ENCODE peak calls at places on chromosomes 4 and X, in four cellular contexts. R, W, A and N are unnamed samples.

GRCh38 chrX:37921758-37922157 is 74.4 kb upstream of the DYNLT3 start:
- DNase-seq in R (no peak), A (no peak), W (no peak), N (no peak)

GRCh38 chr4:144350706-144351105 is 210.2 kb upstream of the GYPA start:
- DNase-seq in W (no peak), A (no peak), R (no peak), N (no peak)

GRCh38 chrX:116284383-116284782 is 113.8 kb downstream of the AGTR2 start:
- DNase-seq in R (no peak), W (no peak), A (no peak), N (no peak)

GRCh38 chr4:118037955-118038354 is 3.7 kb downstream of the NDST3 start:
- DNase-seq in W (no peak), A (no peak), R (no peak), N (no peak)

GRCh38 chrX:154019061-154019621 is 561 bp downstream of the IRAK1 start:
- DNase-seq in A (no peak), W (peak), R (peak), N (no peak)

GRCh38 chr4:185883591-185883990 is 71.6 kb upstream of the SORBS2 start:
- DNase-seq in W (no peak), R (no peak), A (no peak), N (no peak)

GRCh38 chr4:119038465-119038864 is 97.2 kb upstream of the MYOZ2 start:
- DNase-seq in A (no peak), W (no peak), R (no peak), N (no peak)

GRCh38 chr4:168724960-168725359 is 228.1 kb downstream of the PALLD start:
- DNase-seq in A (no peak), W (no peak), R (no peak), N (no peak)

GRCh38 chrX:116409224-116409623 is 27.2 kb upstream of the SLC6A14 start:
- DNase-seq in A (no peak), W (no peak), R (no peak), N (no peak)

GRCh38 chr4:40613456-40613855 is 16.2 kb downstream of the RBM47 start:
- DNase-seq in R (no peak), A (no peak), W (no peak), N (no peak)

GRCh38 chrX:129227376-129227775 is 295.9 kb downstream of the SMARCA1 start:
- DNase-seq in W (no peak), A (no peak), R (no peak), N (no peak)

GRCh38 chrX:153379508-153379907 is 21.6 kb downstream of the PNMA6E start:
- DNase-seq in R (no peak), A (no peak), W (no peak), N (no peak)

GRCh38 chr4:53841711-53842110 is 222.7 kb downstream of the CHIC2 start:
- DNase-seq in A (no peak), W (no peak), R (no peak), N (no peak)

GRCh38 chr4:185730387-185730786 is 81.6 kb downstream of the SORBS2 start:
- DNase-seq in W (no peak), R (no peak), A (no peak), N (no peak)

GRCh38 chrX:103688949-103689348 is 2.5 kb upstream of the MORF4L2 start:
- DNase-seq in W (no peak), R (peak), A (peak), N (no peak)

GRCh38 chrX:44585866-44586265 is 43.2 kb upstream of the FUNDC1 start:
- DNase-seq in W (no peak), A (no peak), R (no peak), N (no peak)

GRCh38 chr4:101730291-101731117 is 60.0 kb upstream of the BANK1 start:
- DNase-seq in A (peak), W (peak), R (peak), N (peak)

GRCh38 chrX:18701621-18702361 is 5.7 kb upstream of the PPEF1 start:
- DNase-seq in R (no peak), W (no peak), A (peak), N (no peak)

GRCh38 chrX:40282901-40283674 is 185.3 kb upstream of the BCOR start:
- DNase-seq in W (no peak), R (no peak), A (no peak), N (no peak)

GRCh38 chr4:2241003-2241402 is 918 bp downstream of the HAUS3 start:
- DNase-seq in W (no peak), R (no peak), A (no peak), N (no peak)

GRCh38 chrX:41600266-41600665 is 88.5 kb upstream of the GPR34 start:
- DNase-seq in W (no peak), A (no peak), R (no peak), N (no peak)

GRCh38 chr4:176814770-176815169 is 22.0 kb upstream of the VEGFC start:
- DNase-seq in W (no peak), R (no peak), A (no peak), N (no peak)

GRCh38 chr4:167219090-167219489 is 15.2 kb downstream of the SPOCK3 start:
- DNase-seq in W (no peak), A (no peak), R (peak), N (no peak)

GRCh38 chrX:17470136-17470535 is 95.1 kb downstream of the NHS start:
- DNase-seq in A (no peak), R (no peak), W (no peak), N (no peak)

GRCh38 chrX:13418126-13419091 is 98.6 kb upstream of the ATXN3L start:
- DNase-seq in R (no peak), A (no peak), W (no peak), N (no peak)

GRCh38 chr4:152534541-152535231 is 1.2 kb downstream of the FBXW7 start:
- DNase-seq in W (peak), R (peak), A (no peak), N (no peak)

GRCh38 chr4:101835121-101835904 is 44.8 kb downstream of the BANK1 start:
- DNase-seq in W (no peak), R (no peak), A (peak), N (no peak)

GRCh38 chrX:24838624-24839023 is 144.9 kb downstream of the POLA1 start:
- DNase-seq in R (peak), W (peak), A (no peak), N (peak)

GRCh38 chr4:83771113-83771705 is 235.3 kb downstream of the GPAT3 start:
- DNase-seq in R (peak), W (peak), A (peak), N (no peak)
- TF ChIP-seq FOXK2 in R (no peak), W (no peak), A (no peak), N (no peak)

DNA sequence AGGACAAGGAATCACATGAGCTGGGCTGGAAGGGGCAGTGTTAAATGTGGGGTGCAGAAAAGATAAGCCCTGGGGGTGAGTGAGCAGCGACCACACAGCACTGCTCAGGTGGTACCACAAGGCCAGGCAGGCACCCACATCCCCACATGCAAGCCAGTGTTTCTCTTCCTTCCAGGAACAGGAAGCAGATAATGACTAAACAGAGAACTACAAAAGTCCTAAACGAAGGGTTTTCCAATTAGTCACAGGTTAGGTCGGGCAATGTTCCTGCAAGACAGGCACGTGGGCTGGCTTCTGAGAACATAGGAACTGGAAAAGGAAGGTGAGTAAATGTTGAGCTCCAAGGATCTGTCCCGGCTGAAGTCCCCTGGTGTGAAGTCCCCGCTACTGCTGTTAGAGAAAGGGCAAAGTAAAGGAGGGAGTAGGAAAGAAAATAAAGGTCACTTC is 19.5 kb downstream of the RELL1 start:
- DNase-seq in R (no peak), W (no peak), A (peak), N (no peak)
- TF ChIP-seq FOXK2 in R (no peak), W (no peak), A (no peak), N (no peak)

DNA sequence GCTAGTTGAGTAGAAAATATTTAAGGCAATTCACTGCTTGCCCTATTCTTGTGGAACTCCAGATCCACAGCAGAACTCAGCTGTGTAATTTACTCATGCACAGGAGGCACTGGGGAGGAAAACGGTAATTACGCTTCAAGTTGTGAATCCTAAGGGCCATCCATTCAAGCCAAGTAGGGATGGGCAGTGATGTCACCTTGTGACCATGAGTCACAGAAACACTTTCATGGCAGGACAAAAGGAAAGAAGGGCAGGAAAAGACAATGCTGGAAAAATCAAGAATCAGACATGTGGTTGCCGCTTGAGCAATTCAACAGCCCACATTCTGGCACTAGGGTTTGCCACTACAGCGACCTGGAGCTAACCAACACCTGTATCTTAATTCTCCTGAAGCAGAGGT is 1.4 kb downstream of the PAQR3 start:
- DNase-seq in W (no peak), A (peak), R (no peak), N (no peak)
- TF ChIP-seq FOXK2 in W (no peak), A (no peak), R (no peak), N (no peak)

GRCh38 chrX:80432863-80433262 is 12.6 kb downstream of the TENT5D start:
- DNase-seq in A (no peak), R (no peak), W (no peak), N (no peak)
- TF ChIP-seq FOXK2 in A (no peak), R (no peak), W (no peak), N (no peak)

GRCh38 chr4:55029838-55030503 is 95.4 kb downstream of the KDR start:
- DNase-seq in W (no peak), A (no peak), R (no peak), N (no peak)

GRCh38 chr4:55032179-55032578 is 93.2 kb downstream of the KDR start:
- DNase-seq in A (no peak), R (no peak), W (no peak), N (no peak)

GRCh38 chr4:55031158-55031557 is 94.2 kb downstream of the KDR start:
- DNase-seq in W (no peak), R (no peak), A (no peak), N (no peak)

GRCh38 chr4:55029321-55029720 is 96.1 kb downstream of the KDR start:
- DNase-seq in R (no peak), W (no peak), A (no peak), N (no peak)

DNA sequence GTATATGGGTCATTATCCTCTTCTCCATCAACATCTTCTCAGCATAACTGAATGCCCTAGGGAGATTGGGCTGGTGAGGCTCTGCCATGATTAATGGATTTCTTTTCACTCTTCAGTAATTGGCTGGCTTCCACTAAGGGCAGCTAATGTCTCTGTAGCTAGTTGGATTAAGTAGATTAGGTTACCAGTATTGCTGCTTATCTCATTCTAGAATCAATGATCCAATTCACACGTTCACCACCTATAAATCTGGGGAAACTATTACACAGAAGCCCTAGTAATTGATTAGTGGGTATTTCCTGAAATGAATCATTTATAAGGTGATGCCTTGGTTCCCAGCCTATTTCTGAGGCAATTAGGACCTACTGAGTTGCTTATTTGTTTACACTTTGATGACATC is 94.8 kb downstream of the KDR start:
- DNase-seq in W (no peak), R (no peak), A (no peak), N (no peak)
- TF ChIP-seq FOXK2 in W (no peak), R (no peak), A (no peak), N (no peak)

DNA sequence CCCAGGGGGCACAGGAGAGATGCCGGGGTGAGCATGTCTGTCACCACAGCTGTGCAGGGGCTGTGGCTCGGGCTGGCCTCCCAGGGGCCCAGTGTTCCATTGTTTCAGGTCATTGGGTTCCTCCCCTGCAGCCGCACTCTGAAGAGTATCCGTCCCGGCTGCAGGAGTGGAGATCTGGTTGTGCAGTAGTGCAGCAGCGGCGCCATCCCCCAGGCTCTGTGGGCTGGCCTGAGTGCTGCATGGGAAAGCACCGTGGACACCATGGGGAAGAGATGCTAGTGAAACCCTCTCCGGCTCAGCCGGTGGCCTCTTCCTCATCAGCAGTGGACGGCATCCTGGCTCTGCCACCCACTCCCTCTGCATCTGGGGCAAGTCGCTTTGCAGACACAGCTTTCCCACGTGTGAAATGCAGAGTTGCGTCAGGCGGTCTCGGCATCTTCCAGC is 29.2 kb downstream of the TBC1D14 start:
- DNase-seq in A (no peak), W (no peak), R (no peak), N (no peak)
- TF ChIP-seq FOXK2 in A (no peak), W (no peak), R (no peak), N (no peak)

DNA sequence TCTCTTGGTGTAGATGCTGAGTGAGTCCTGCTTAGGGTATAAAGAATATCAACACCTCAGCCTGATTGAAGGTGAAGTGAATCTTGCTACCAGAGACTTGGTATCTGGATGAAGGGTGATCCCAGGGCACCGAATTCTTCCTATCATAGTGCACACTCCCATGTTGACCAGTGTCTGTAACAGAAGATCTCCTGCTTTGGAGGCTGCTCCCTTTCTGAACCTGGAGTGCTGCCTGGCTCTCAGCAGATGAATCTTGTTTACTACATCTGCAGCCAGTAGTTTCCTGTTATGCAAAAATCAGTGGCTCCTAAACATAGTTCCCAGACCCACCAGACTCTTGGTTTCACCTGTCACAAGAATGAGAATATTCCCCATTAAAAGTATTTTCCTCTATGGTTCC is 191.7 kb upstream of the GK2 start:
- DNase-seq in W (no peak), A (no peak), R (no peak), N (no peak)
- TF ChIP-seq FOXK2 in W (no peak), A (no peak), R (no peak), N (no peak)

GRCh38 chrX:105458846-105459245 is 238.4 kb upstream of the TEX13A start:
- DNase-seq in R (no peak), A (no peak), W (no peak), N (no peak)

GRCh38 chrX:105461013-105461412 is 240.5 kb upstream of the TEX13A start:
- DNase-seq in W (no peak), A (no peak), R (no peak), N (no peak)

GRCh38 chrX:105463483-105463882 is 243.0 kb upstream of the TEX13A start:
- DNase-seq in R (no peak), A (no peak), W (no peak), N (no peak)

GRCh38 chrX:105462191-105462590 is 241.7 kb upstream of the TEX13A start:
- DNase-seq in R (no peak), W (no peak), A (no peak), N (no peak)

DNA sequence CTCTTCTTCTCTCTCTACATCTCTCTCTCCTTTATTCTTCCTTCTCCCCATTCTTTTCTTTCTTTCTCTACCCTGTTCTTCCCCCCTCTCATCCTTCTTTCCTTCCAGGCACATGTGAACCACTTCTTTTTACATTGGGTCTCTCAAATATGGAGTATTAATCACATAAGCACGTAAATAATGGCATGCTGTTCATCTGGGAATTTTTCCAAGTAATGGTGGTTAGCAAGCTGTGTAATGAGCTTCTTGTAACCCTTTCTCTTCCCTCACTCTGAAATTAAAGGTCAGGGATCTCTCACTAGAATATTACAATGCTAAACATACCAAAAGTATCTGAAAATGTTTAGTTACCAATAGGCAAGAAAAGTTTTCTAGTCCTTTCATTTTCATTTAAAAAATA is 239.9 kb upstream of the TEX13A start:
- DNase-seq in A (no peak), R (no peak), W (no peak), N (no peak)
- TF ChIP-seq FOXK2 in A (no peak), R (no peak), W (no peak), N (no peak)

DNA sequence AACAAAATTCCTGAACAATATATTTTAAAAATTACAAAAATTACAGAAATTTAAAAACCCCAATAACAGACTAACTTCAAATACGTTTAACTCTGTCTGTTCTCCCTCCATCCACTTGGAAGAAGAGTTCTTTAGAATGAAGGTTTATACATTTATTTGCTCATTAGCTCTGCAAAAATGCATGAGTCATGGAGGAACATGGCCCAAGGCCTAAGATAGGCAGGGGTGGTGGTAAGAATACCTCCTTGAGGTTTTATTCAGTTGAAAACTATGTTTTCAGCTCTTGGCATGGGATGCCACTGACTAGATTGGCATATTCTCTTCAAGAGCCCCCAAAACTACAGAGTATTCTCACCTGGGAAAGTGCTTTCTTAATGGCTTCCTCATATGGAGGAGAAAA is 8.8 kb upstream of the LRRC66 start:
- DNase-seq in W (no peak), R (no peak), A (no peak), N (no peak)
- TF ChIP-seq FOXK2 in W (no peak), R (no peak), A (no peak), N (no peak)

GRCh38 chr4:148412460-148412859 is 29.8 kb downstream of the NR3C2 start:
- DNase-seq in A (no peak), W (no peak), R (no peak), N (no peak)

GRCh38 chr4:148415500-148415899 is 26.7 kb downstream of the NR3C2 start:
- DNase-seq in R (peak), A (no peak), W (no peak), N (no peak)
- TF ChIP-seq FOXK2 in R (no peak), A (no peak), W (no peak), N (no peak)